ENCODE peak calls at places on chromosome 16, in nine cellular contexts. T is GM23248; P is breast epithelium; K is fibroblast of lung; M is CD4-positive, alpha-beta memory T cell; E is stomach; C is CD8-positive, alpha-beta memory T cell; Q is aorta; X is lower lobe of right lung. Z is an unnamed sample.
A peak's percentile ranks its signal among the peaks of the same experiment; 100 is the strongest.

GRCh38 chr16:20729141-20729540 is 12.5 kb downstream of the THUMPD1 start:
- DNase-seq in C (no peak), X (no peak), M (no peak), K (no peak), P (no peak), E (no peak), T (no peak), Q (no peak), Z (no peak)

GRCh38 chr16:1338119-1338730 is 4.8 kb downstream of the BAIAP3 start:
- DNase-seq in E (peak; percentile 78), Q (no peak), C (no peak), K (no peak), X (no peak), M (peak; percentile 36), T (no peak), P (no peak), Z (no peak)

GRCh38 chr16:86403541-86404163 is 106.7 kb upstream of the FOXF1 start:
- DNase-seq in T (peak; percentile 24), E (no peak), C (no peak), Q (no peak), K (no peak), X (no peak), M (no peak), P (no peak), Z (no peak)

GRCh38 chr16:90008708-90009145 is 10.5 kb downstream of the DBNDD1 start:
- DNase-seq in E (no peak), X (no peak), Q (no peak), C (peak; percentile 73), K (no peak), P (no peak), T (no peak), M (peak; percentile 59), Z (no peak)

GRCh38 chr16:17269434-17269833 is 201.3 kb downstream of the XYLT1 start:
- DNase-seq in Q (no peak), M (no peak), X (no peak), P (no peak), K (peak; percentile 18), E (no peak), C (no peak), T (peak; percentile 75), Z (no peak)

GRCh38 chr16:73122604-73123386 is 74.9 kb upstream of the ZFHX3 start:
- DNase-seq in K (peak; percentile 22), P (no peak), Q (peak; percentile 84), E (no peak), M (no peak), X (peak; percentile 51), T (peak; percentile 27), C (peak; percentile 34), Z (no peak)

GRCh38 chr16:4972938-4973587 is 14.9 kb downstream of the SEC14L5 start:
- DNase-seq in C (no peak), P (no peak), K (peak; percentile 35), X (no peak), Q (peak; percentile 30), E (no peak), T (no peak), M (no peak), Z (no peak)

GRCh38 chr16:56136256-56136655 is 55.0 kb upstream of the GNAO1 start:
- DNase-seq in X (no peak), Q (no peak), K (no peak), P (no peak), E (no peak), T (no peak), C (no peak), M (no peak), Z (no peak)

GRCh38 chr16:24007934-24008333 is 172.2 kb downstream of the PRKCB start:
- DNase-seq in P (no peak), X (no peak), M (no peak), Q (no peak), C (no peak), K (no peak), E (no peak), T (no peak), Z (no peak)

GRCh38 chr16:82882982-82883863 is 256.5 kb downstream of the CDH13 start:
- DNase-seq in E (no peak), C (no peak), Q (no peak), X (no peak), M (no peak), K (no peak), T (no peak), P (no peak), Z (no peak)

GRCh38 chr16:87358250-87358649 is 25.3 kb downstream of the FBXO31 start:
- DNase-seq in T (no peak), C (no peak), K (no peak), X (no peak), P (no peak), E (no peak), Q (no peak), M (no peak), Z (no peak)

GRCh38 chr16:74852500-74852875 is 77.9 kb upstream of the FA2H start:
- DNase-seq in P (no peak), E (no peak), X (no peak), K (no peak), T (no peak), Q (no peak), M (no peak), C (no peak), Z (no peak)

GRCh38 chr16:75732871-75733270 is 6.6 kb upstream of the CPHXL start:
- DNase-seq in Q (no peak), X (no peak), P (no peak), K (no peak), T (no peak), M (no peak), C (no peak), E (no peak), Z (no peak)

GRCh38 chr16:89920723-89921122 is 2.1 kb downstream of the MC1R start:
- DNase-seq in C (no peak), T (peak; percentile 81), P (no peak), E (no peak), K (no peak), X (no peak), Q (peak; percentile 53), M (peak; percentile 19), Z (no peak)

GRCh38 chr16:27242868-27243590 is 25.5 kb downstream of the NSMCE1 start:
- DNase-seq in T (peak; percentile 87), P (no peak), E (no peak), K (peak; percentile 98), C (peak; percentile 36), X (peak; percentile 66), M (no peak), Q (peak; percentile 72), Z (no peak)

GRCh38 chr16:27243725-27244362 is 24.7 kb downstream of the NSMCE1 start:
- DNase-seq in M (no peak), K (no peak), T (no peak), P (no peak), Q (no peak), X (peak; percentile 23), C (no peak), E (no peak), Z (no peak)

GRCh38 chr16:27240948-27241531 is 27.5 kb downstream of the NSMCE1 start:
- DNase-seq in M (no peak), X (peak; percentile 38), T (peak; percentile 76), E (peak; percentile 21), P (no peak), Q (peak; percentile 48), K (peak; percentile 74), C (no peak), Z (no peak)

GRCh38 chr16:27241658-27242057 is 26.9 kb downstream of the NSMCE1 start:
- DNase-seq in T (no peak), E (peak; percentile 10), K (no peak), Q (peak; percentile 46), M (no peak), C (no peak), P (no peak), X (peak; percentile 19), Z (no peak)

GRCh38 chr16:27242398-27242797 is 26.2 kb downstream of the NSMCE1 start:
- DNase-seq in X (no peak), M (no peak), K (no peak), E (no peak), Q (peak; percentile 12), T (no peak), C (no peak), P (no peak), Z (no peak)
- H3K4me1 ChIP-seq in X (peaks cover 80% of the 10 kb centered on the region), M (peaks cover 67% of the 10 kb centered on the region), K (peaks cover 43% of the 10 kb centered on the region), E (peaks cover 29% of the 10 kb centered on the region), Q (peaks cover 7% of the 10 kb centered on the region), T (peaks cover 52% of the 10 kb centered on the region), C (peaks cover 48% of the 10 kb centered on the region), P (peaks cover 3% of the 10 kb centered on the region), Z (peaks cover 25% of the 10 kb centered on the region)

DNA sequence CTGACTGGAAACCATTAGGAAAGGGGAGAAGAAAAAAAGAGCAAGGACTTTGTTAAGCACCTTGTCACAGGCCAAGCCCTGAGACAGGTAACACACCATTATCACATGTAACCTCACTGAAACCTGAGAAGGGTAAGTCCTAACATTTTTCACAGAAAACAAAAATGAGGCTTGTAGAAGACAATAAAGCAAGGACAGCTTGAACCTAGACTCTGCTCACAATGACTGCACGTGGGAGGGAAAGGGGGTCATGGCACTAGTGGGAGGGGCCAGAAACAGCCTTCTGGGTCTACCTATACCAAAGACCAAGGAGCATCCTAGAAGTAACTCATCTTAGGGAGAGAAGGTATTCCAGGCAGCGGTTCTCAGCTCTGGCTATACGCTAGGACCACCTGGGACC is 7.5 kb downstream of the TK2 start:
- DNase-seq in M (no peak), C (no peak), Q (no peak), P (no peak), E (no peak), K (no peak), T (no peak), X (no peak), Z (no peak)
- H3K27ac ChIP-seq in M (no peak overlapping the region), C (no peak overlapping the region), Q (no peak overlapping the region), P (no peak overlapping the region), E (no peak overlapping the region), K (no peak overlapping the region), T (no peak overlapping the region), X (no peak overlapping the region), Z (no peak overlapping the region)

GRCh38 chr16:81500833-81501521 is 56.4 kb downstream of the CMIP start:
- DNase-seq in E (no peak), T (no peak), Q (no peak), P (peak; percentile 42), K (peak; percentile 57), M (no peak), X (no peak), C (no peak), Z (no peak)

GRCh38 chr16:81510016-81510415 is 65.4 kb downstream of the CMIP start:
- DNase-seq in M (no peak), X (no peak), K (no peak), Q (peak; percentile 34), C (no peak), P (no peak), T (no peak), E (no peak), Z (no peak)

GRCh38 chr16:81502396-81503060 is 57.9 kb downstream of the CMIP start:
- DNase-seq in M (no peak), K (no peak), P (no peak), Q (no peak), C (no peak), E (no peak), T (no peak), X (no peak), Z (no peak)

GRCh38 chr16:81509404-81509803 is 64.8 kb downstream of the CMIP start:
- DNase-seq in E (no peak), M (no peak), T (no peak), Q (peak; percentile 21), X (no peak), C (no peak), K (no peak), P (no peak), Z (no peak)

GRCh38 chr16:81505011-81505660 is 60.5 kb downstream of the CMIP start:
- DNase-seq in Q (peak; percentile 50), P (peak; percentile 46), E (no peak), T (no peak), C (no peak), M (no peak), X (no peak), K (no peak), Z (no peak)
- H3K4me1 ChIP-seq in Q (no peaks in the 10 kb centered on the region), P (no peaks in the 10 kb centered on the region), E (peaks cover 6% of the 10 kb centered on the region), T (no peaks in the 10 kb centered on the region), C (peaks cover 4% of the 10 kb centered on the region), M (peaks cover under 1% of the 10 kb centered on the region), X (peaks cover 32% of the 10 kb centered on the region), K (peaks cover 6% of the 10 kb centered on the region), Z (no peaks in the 10 kb centered on the region)

GRCh38 chr16:50761276-50761675 is 19.4 kb downstream of the CYLD start:
- DNase-seq in C (no peak), T (no peak), X (no peak), E (no peak), P (no peak), M (no peak), K (no peak), Q (no peak), Z (no peak)
- H3K27ac ChIP-seq in C (no peak overlapping the region), T (no peak overlapping the region), X (no peak overlapping the region), E (no peak overlapping the region), P (no peak overlapping the region), M (no peak overlapping the region), K (no peak overlapping the region), Q (no peak overlapping the region), Z (no peak overlapping the region)